ENCODE peak calls at places on chromosomes 12 and 14, in eight cellular contexts. One of them, this sample, is unnamed.

GRCh38 chr12:39012870-39013269 is 107.5 kb upstream of the CPNE8 start:
- DNase-seq in tibial artery: no peak
- DNase-seq in SK-N-SH: no peak
- DNase-seq in thoracic aorta: no peak
- DNase-seq in stomach: no peak
- DNase-seq in fibroblast of lung: peak; percentile 20
- DNase-seq in CD8-positive, alpha-beta memory T cell: no peak
- DNase-seq in upper lobe of right lung: no peak
- DNase-seq in this sample: no peak

GRCh38 chr12:13002301-13003097 is 2.4 kb upstream of the HEBP1 start:
- DNase-seq in stomach: no peak
- DNase-seq in thoracic aorta: no peak
- DNase-seq in SK-N-SH: no peak
- DNase-seq in tibial artery: no peak
- DNase-seq in upper lobe of right lung: no peak
- DNase-seq in fibroblast of lung: no peak
- DNase-seq in CD8-positive, alpha-beta memory T cell: no peak
- DNase-seq in this sample: no peak

GRCh38 chr12:114245555-114245954 is 160.4 kb downstream of the TBX5 start:
- DNase-seq in fibroblast of lung: no peak
- DNase-seq in stomach: no peak
- DNase-seq in SK-N-SH: no peak
- DNase-seq in upper lobe of right lung: no peak
- DNase-seq in tibial artery: no peak
- DNase-seq in CD8-positive, alpha-beta memory T cell: no peak
- DNase-seq in thoracic aorta: no peak
- DNase-seq in this sample: no peak

GRCh38 chr14:51539571-51540037 is 112.1 kb upstream of the FRMD6 start:
- DNase-seq in thoracic aorta: no peak
- DNase-seq in upper lobe of right lung: no peak
- DNase-seq in tibial artery: no peak
- DNase-seq in CD8-positive, alpha-beta memory T cell: no peak
- DNase-seq in stomach: no peak
- DNase-seq in SK-N-SH: no peak
- DNase-seq in fibroblast of lung: peak; percentile 98
- DNase-seq in this sample: peak; percentile 87

GRCh38 chr14:71397371-71397770 is 490.1 kb downstream of the PCNX1 start:
- DNase-seq in CD8-positive, alpha-beta memory T cell: no peak
- DNase-seq in SK-N-SH: peak; percentile 19
- DNase-seq in upper lobe of right lung: no peak
- DNase-seq in tibial artery: no peak
- DNase-seq in thoracic aorta: no peak
- DNase-seq in stomach: no peak
- DNase-seq in fibroblast of lung: no peak
- DNase-seq in this sample: no peak

GRCh38 chr12:123971770-123972447 is 722 bp downstream of the CCDC92 start:
- DNase-seq in CD8-positive, alpha-beta memory T cell: peak; percentile 12
- DNase-seq in fibroblast of lung: peak; percentile 59
- DNase-seq in thoracic aorta: no peak
- DNase-seq in tibial artery: peak; percentile 70
- DNase-seq in upper lobe of right lung: peak; percentile 77
- DNase-seq in stomach: peak; percentile 38
- DNase-seq in SK-N-SH: peak; percentile 69
- DNase-seq in this sample: peak; percentile 31

GRCh38 chr14:36474593-36474992 is 45.4 kb downstream of the NKX2-1 start:
- DNase-seq in thoracic aorta: no peak
- DNase-seq in tibial artery: no peak
- DNase-seq in upper lobe of right lung: no peak
- DNase-seq in CD8-positive, alpha-beta memory T cell: no peak
- DNase-seq in stomach: no peak
- DNase-seq in SK-N-SH: no peak
- DNase-seq in fibroblast of lung: no peak
- DNase-seq in this sample: no peak

GRCh38 chr14:97369901-97370300 is 572.7 kb downstream of the VRK1 start:
- DNase-seq in SK-N-SH: no peak
- DNase-seq in CD8-positive, alpha-beta memory T cell: no peak
- DNase-seq in tibial artery: no peak
- DNase-seq in thoracic aorta: no peak
- DNase-seq in stomach: no peak
- DNase-seq in fibroblast of lung: no peak
- DNase-seq in upper lobe of right lung: no peak
- DNase-seq in this sample: no peak

GRCh38 chr12:68884251-68884650 is 48.7 kb downstream of the CPM start:
- DNase-seq in thoracic aorta: no peak
- DNase-seq in upper lobe of right lung: no peak
- DNase-seq in CD8-positive, alpha-beta memory T cell: no peak
- DNase-seq in SK-N-SH: no peak
- DNase-seq in fibroblast of lung: no peak
- DNase-seq in stomach: no peak
- DNase-seq in tibial artery: no peak
- DNase-seq in this sample: no peak

GRCh38 chr14:72758420-72758819 is 135.5 kb downstream of the DPF3 start:
- DNase-seq in tibial artery: no peak
- DNase-seq in stomach: no peak
- DNase-seq in thoracic aorta: no peak
- DNase-seq in fibroblast of lung: no peak
- DNase-seq in upper lobe of right lung: no peak
- DNase-seq in SK-N-SH: no peak
- DNase-seq in CD8-positive, alpha-beta memory T cell: no peak
- DNase-seq in this sample: no peak

GRCh38 chr14:99560946-99561683 is 42.9 kb downstream of the CCDC85C start:
- DNase-seq in stomach: peak; percentile 79
- DNase-seq in upper lobe of right lung: no peak
- DNase-seq in SK-N-SH: peak; percentile 75
- DNase-seq in tibial artery: no peak
- DNase-seq in thoracic aorta: no peak
- DNase-seq in fibroblast of lung: no peak
- DNase-seq in CD8-positive, alpha-beta memory T cell: no peak
- DNase-seq in this sample: no peak

GRCh38 chr14:91375748-91376452 is 41.7 kb downstream of the CCDC88C start:
- DNase-seq in SK-N-SH: no peak
- DNase-seq in tibial artery: no peak
- DNase-seq in thoracic aorta: no peak
- DNase-seq in fibroblast of lung: no peak
- DNase-seq in upper lobe of right lung: no peak
- DNase-seq in stomach: no peak
- DNase-seq in CD8-positive, alpha-beta memory T cell: no peak
- DNase-seq in this sample: no peak

GRCh38 chr14:102729825-102730224 is 47.4 kb upstream of the TRAF3 start:
- DNase-seq in thoracic aorta: no peak
- DNase-seq in SK-N-SH: no peak
- DNase-seq in upper lobe of right lung: no peak
- DNase-seq in CD8-positive, alpha-beta memory T cell: no peak
- DNase-seq in fibroblast of lung: no peak
- DNase-seq in tibial artery: no peak
- DNase-seq in stomach: no peak
- DNase-seq in this sample: no peak

GRCh38 chr14:102731871-102732800 is 45.1 kb upstream of the TRAF3 start:
- DNase-seq in upper lobe of right lung: peak; percentile 46
- DNase-seq in fibroblast of lung: no peak
- DNase-seq in SK-N-SH: no peak
- DNase-seq in tibial artery: peak; percentile 49
- DNase-seq in thoracic aorta: no peak
- DNase-seq in stomach: no peak
- DNase-seq in CD8-positive, alpha-beta memory T cell: no peak
- DNase-seq in this sample: no peak

GRCh38 chr14:102733326-102733725 is 43.9 kb upstream of the TRAF3 start:
- DNase-seq in stomach: no peak
- DNase-seq in SK-N-SH: no peak
- DNase-seq in thoracic aorta: no peak
- DNase-seq in tibial artery: peak; percentile 34
- DNase-seq in upper lobe of right lung: peak; percentile 36
- DNase-seq in fibroblast of lung: no peak
- DNase-seq in CD8-positive, alpha-beta memory T cell: no peak
- DNase-seq in this sample: no peak

GRCh38 chr14:102731101-102731870 is 46.0 kb upstream of the TRAF3 start:
- DNase-seq in thoracic aorta: no peak
- DNase-seq in CD8-positive, alpha-beta memory T cell: no peak
- DNase-seq in upper lobe of right lung: peak; percentile 54
- DNase-seq in fibroblast of lung: no peak
- DNase-seq in stomach: no peak
- DNase-seq in SK-N-SH: no peak
- DNase-seq in tibial artery: no peak
- DNase-seq in this sample: no peak

GRCh38 chr14:102732924-102733323 is 44.3 kb upstream of the TRAF3 start:
- DNase-seq in tibial artery: peak; percentile 24
- DNase-seq in CD8-positive, alpha-beta memory T cell: no peak
- DNase-seq in fibroblast of lung: no peak
- DNase-seq in thoracic aorta: no peak
- DNase-seq in upper lobe of right lung: peak; percentile 44
- DNase-seq in stomach: no peak
- DNase-seq in SK-N-SH: no peak
- DNase-seq in this sample: no peak
- H3K27ac ChIP-seq in tibial artery: no peak overlapping the region
- H3K27ac ChIP-seq in CD8-positive, alpha-beta memory T cell: no peak overlapping the region
- H3K27ac ChIP-seq in fibroblast of lung: no peak overlapping the region
- H3K27ac ChIP-seq in thoracic aorta: no peak overlapping the region
- H3K27ac ChIP-seq in upper lobe of right lung: no peak overlapping the region
- H3K27ac ChIP-seq in stomach: no peak overlapping the region
- H3K27ac ChIP-seq in SK-N-SH: no peak overlapping the region
- H3K27ac ChIP-seq in this sample: no peak overlapping the region

GRCh38 chr12:76018111-76018510 is 13.5 kb downstream of the PHLDA1 start:
- DNase-seq in stomach: no peak
- DNase-seq in fibroblast of lung: peak; percentile 52
- DNase-seq in tibial artery: no peak
- DNase-seq in CD8-positive, alpha-beta memory T cell: no peak
- DNase-seq in upper lobe of right lung: no peak
- DNase-seq in thoracic aorta: no peak
- DNase-seq in SK-N-SH: no peak
- DNase-seq in this sample: no peak

GRCh38 chr12:76020731-76021672 is 10.6 kb downstream of the PHLDA1 start:
- DNase-seq in fibroblast of lung: peak; percentile 99
- DNase-seq in tibial artery: no peak
- DNase-seq in thoracic aorta: no peak
- DNase-seq in CD8-positive, alpha-beta memory T cell: peak; percentile 56
- DNase-seq in SK-N-SH: no peak
- DNase-seq in stomach: no peak
- DNase-seq in upper lobe of right lung: no peak
- DNase-seq in this sample: peak; percentile 79

GRCh38 chr12:76018672-76019071 is 12.9 kb downstream of the PHLDA1 start:
- DNase-seq in SK-N-SH: no peak
- DNase-seq in upper lobe of right lung: no peak
- DNase-seq in stomach: no peak
- DNase-seq in CD8-positive, alpha-beta memory T cell: no peak
- DNase-seq in tibial artery: no peak
- DNase-seq in thoracic aorta: no peak
- DNase-seq in fibroblast of lung: no peak
- DNase-seq in this sample: no peak

GRCh38 chr12:76023069-76023690 is 8.4 kb downstream of the PHLDA1 start:
- DNase-seq in upper lobe of right lung: no peak
- DNase-seq in thoracic aorta: no peak
- DNase-seq in fibroblast of lung: no peak
- DNase-seq in SK-N-SH: no peak
- DNase-seq in CD8-positive, alpha-beta memory T cell: no peak
- DNase-seq in tibial artery: no peak
- DNase-seq in stomach: no peak
- DNase-seq in this sample: no peak

DNA sequence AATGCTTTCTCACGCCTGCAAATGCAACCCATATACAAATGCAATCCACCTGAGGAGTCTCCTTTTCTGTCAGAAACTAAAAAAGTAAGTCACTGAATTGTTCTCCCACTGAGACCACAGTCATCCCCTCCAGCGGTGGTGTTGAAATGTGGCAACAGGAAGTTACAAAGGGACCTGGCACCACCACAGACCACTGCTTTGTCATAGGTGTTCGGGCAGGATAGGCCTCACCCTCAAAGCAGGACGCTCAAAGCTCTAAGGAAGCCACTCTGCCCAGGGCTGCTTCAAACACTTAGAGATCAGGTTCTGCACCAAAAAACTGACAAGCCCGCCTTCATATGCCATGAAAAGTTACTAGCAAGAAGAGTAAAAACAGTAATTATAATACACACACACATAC is 11.3 kb downstream of the PHLDA1 start:
- DNase-seq in upper lobe of right lung: no peak
- DNase-seq in fibroblast of lung: peak; percentile 90
- DNase-seq in SK-N-SH: no peak
- DNase-seq in stomach: peak; percentile 35
- DNase-seq in tibial artery: no peak
- DNase-seq in thoracic aorta: no peak
- DNase-seq in CD8-positive, alpha-beta memory T cell: peak; percentile 72
- DNase-seq in this sample: peak; percentile 49
- H3K27ac ChIP-seq in upper lobe of right lung: peak overlapping the region; percentile 48
- H3K27ac ChIP-seq in fibroblast of lung: peak overlapping the region; percentile 76
- H3K27ac ChIP-seq in SK-N-SH: peak overlapping the region; percentile 72
- H3K27ac ChIP-seq in stomach: peak overlapping the region; percentile 77
- H3K27ac ChIP-seq in tibial artery: no peak overlapping the region
- H3K27ac ChIP-seq in thoracic aorta: peak overlapping the region; percentile 45
- H3K27ac ChIP-seq in CD8-positive, alpha-beta memory T cell: peak overlapping the region; percentile 86
- H3K27ac ChIP-seq in this sample: peak overlapping the region; percentile 94

GRCh38 chr14:69059658-69060648 is 80.9 kb upstream of the ACTN1 start:
- DNase-seq in thoracic aorta: no peak
- DNase-seq in upper lobe of right lung: no peak
- DNase-seq in fibroblast of lung: peak; percentile 98
- DNase-seq in SK-N-SH: no peak
- DNase-seq in tibial artery: peak; percentile 74
- DNase-seq in CD8-positive, alpha-beta memory T cell: no peak
- DNase-seq in stomach: no peak
- DNase-seq in this sample: peak; percentile 67
- H3K27ac ChIP-seq in thoracic aorta: peak overlapping the region; percentile 61
- H3K27ac ChIP-seq in upper lobe of right lung: peak overlapping the region; percentile 7
- H3K27ac ChIP-seq in fibroblast of lung: peak overlapping the region; percentile 24
- H3K27ac ChIP-seq in SK-N-SH: no peak overlapping the region
- H3K27ac ChIP-seq in tibial artery: peak overlapping the region; percentile 37
- H3K27ac ChIP-seq in CD8-positive, alpha-beta memory T cell: no peak overlapping the region
- H3K27ac ChIP-seq in stomach: peak overlapping the region; percentile 58
- H3K27ac ChIP-seq in this sample: no peak overlapping the region

DNA sequence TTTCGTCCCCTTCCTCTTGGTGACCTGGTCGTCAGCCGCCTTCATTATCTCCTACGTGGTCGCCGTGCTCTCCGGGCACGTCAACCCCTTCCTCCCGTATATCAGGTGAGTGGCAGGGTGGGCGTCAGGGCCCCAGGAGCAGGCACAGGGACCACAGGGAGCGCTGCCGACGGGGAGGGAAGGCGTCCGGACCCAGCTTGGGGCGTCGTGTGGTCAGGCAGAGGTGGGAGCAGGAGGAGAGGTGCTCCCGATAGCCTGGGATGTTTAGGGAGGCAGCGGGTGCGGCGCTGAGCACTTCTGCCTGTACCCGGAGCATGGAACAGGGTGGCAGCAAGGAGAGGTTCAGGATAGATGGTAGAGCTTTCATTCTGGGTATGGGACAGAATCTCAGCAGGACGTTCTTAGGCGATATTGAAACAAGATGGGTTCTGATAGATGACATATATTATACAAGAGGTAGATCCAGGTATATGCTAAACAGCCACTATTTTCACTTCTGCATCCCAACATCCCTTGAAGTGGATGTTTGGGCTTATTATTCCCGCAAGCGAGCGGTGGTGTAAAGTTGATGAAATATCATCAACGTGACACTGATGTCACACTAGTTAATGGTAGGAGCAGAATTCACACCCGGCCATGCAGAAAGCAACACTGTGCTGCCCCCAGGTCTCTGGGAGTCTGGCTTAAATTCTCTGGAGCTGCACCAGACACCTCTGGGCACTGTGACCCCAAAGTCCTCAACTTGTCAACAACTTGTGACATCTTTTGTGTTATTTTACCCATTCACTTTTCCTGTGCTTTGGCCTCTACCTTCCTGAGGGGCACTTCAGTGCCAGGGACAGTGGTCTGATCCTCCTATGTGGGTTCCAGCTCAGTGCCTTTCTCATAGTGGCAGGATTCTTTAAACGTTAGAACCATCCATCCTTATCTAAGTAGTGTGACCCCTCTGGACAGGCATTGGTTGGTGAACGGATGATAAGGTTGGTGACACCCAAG is 734 bp downstream of the DRAM1 start:
- DNase-seq in SK-N-SH: peak; percentile 18
- DNase-seq in upper lobe of right lung: no peak
- DNase-seq in thoracic aorta: no peak
- DNase-seq in stomach: peak; percentile 32
- DNase-seq in tibial artery: peak; percentile 71
- DNase-seq in CD8-positive, alpha-beta memory T cell: no peak
- DNase-seq in fibroblast of lung: peak; percentile 36
- DNase-seq in this sample: peak; percentile 26
- H3K27ac ChIP-seq in SK-N-SH: no peak overlapping the region
- H3K27ac ChIP-seq in upper lobe of right lung: peak overlapping the region; percentile 98
- H3K27ac ChIP-seq in thoracic aorta: peak overlapping the region; percentile 96
- H3K27ac ChIP-seq in stomach: peak overlapping the region; percentile 97
- H3K27ac ChIP-seq in tibial artery: peak overlapping the region; percentile 94
- H3K27ac ChIP-seq in CD8-positive, alpha-beta memory T cell: peak overlapping the region; percentile 81
- H3K27ac ChIP-seq in fibroblast of lung: peak overlapping the region; percentile 95
- H3K27ac ChIP-seq in this sample: peak overlapping the region; percentile 90

This sample was measured in RWPE1.